ENCODE peak calls at places on chromosomes 12 and 14, in seven cellular contexts. B is A549; F is CD4-positive, alpha-beta T cell; A is choroid plexus epithelial cell; G is Calu3; Y is CD8-positive, alpha-beta T cell; K is right lobe of liver. W is an unnamed sample.

GRCh38 chr12:66942741-66943465 is 264.0 kb upstream of the GRIP1 start:
- DNase-seq in B (no peak), F (no peak), A (no peak), G (no peak), Y (no peak), K (no peak), W (no peak)

GRCh38 chr14:75562048-75562447 is 16.4 kb upstream of the FLVCR2 start:
- DNase-seq in B (no peak), F (no peak), A (no peak), G (no peak), Y (no peak), K (no peak), W (no peak)

GRCh38 chr12:11798856-11799530 is 149.5 kb downstream of the ETV6 start:
- DNase-seq in B (no peak), F (no peak), A (peak; percentile 93), G (no peak), Y (no peak), K (no peak), W (no peak)

GRCh38 chr14:49641697-49642129 is 6.7 kb upstream of the DNAAF2 start:
- DNase-seq in B (no peak), F (no peak), A (peak; percentile 69), G (no peak), Y (no peak), K (peak; percentile 83), W (no peak)

GRCh38 chr14:24389266-24389855 is 9.4 kb upstream of the NYNRIN start:
- DNase-seq in B (no peak), F (no peak), A (peak; percentile 79), G (no peak), Y (no peak), K (no peak), W (no peak)

GRCh38 chr14:102248121-102248520 is 56.8 kb downstream of the MOK start:
- DNase-seq in B (no peak), F (no peak), A (peak; percentile 70), G (no peak), Y (no peak), K (no peak), W (no peak)

GRCh38 chr14:105935384-105935783 is 409.0 kb downstream of the TMEM121 start:
- DNase-seq in B (no peak), F (no peak), A (no peak), G (no peak), Y (no peak), K (peak; percentile 9), W (no peak)

GRCh38 chr14:52356025-52356424 is 41.9 kb downstream of the PTGER2 start:
- DNase-seq in B (peak; percentile 47), F (no peak), A (peak; percentile 69), G (no peak), Y (no peak), K (no peak), W (no peak)

GRCh38 chr12:102816816-102817434 is 100.1 kb downstream of the PAH start:
- DNase-seq in B (peak; percentile 50), F (no peak), A (peak; percentile 62), G (peak; percentile 17), Y (no peak), K (no peak), W (no peak)

GRCh38 chr14:95156153-95156764 is 1.1 kb downstream of the DICER1 start:
- DNase-seq in B (peak; percentile 12), F (no peak), A (peak; percentile 36), G (no peak), Y (no peak), K (no peak), W (no peak)

GRCh38 chr12:90048918-90049317 is 340.3 kb upstream of the ATP2B1 start:
- DNase-seq in B (no peak), F (no peak), A (no peak), G (no peak), Y (no peak), K (no peak), W (no peak)

GRCh38 chr12:23950775-23951391 is 1.4 kb upstream of the SOX5 start:
- DNase-seq in B (no peak), F (no peak), A (peak; percentile 16), G (no peak), Y (no peak), K (peak; percentile 56), W (no peak)

GRCh38 chr12:100348657-100349454 is 8.0 kb upstream of the SLC17A8 start:
- DNase-seq in B (peak; percentile 57), F (no peak), A (peak; percentile 66), G (no peak), Y (no peak), K (no peak), W (no peak)

GRCh38 chr12:80413462-80413861 is 30.6 kb upstream of the PTPRQ start:
- DNase-seq in B (peak; percentile 29), F (no peak), A (no peak), G (peak; percentile 13), Y (no peak), K (no peak), W (no peak)
- TF ChIP-seq CTCF in B (peak; percentile 27), F (no peak), A (no peak), G (no peak), Y (no peak), K (no peak), W (no peak)

DNA sequence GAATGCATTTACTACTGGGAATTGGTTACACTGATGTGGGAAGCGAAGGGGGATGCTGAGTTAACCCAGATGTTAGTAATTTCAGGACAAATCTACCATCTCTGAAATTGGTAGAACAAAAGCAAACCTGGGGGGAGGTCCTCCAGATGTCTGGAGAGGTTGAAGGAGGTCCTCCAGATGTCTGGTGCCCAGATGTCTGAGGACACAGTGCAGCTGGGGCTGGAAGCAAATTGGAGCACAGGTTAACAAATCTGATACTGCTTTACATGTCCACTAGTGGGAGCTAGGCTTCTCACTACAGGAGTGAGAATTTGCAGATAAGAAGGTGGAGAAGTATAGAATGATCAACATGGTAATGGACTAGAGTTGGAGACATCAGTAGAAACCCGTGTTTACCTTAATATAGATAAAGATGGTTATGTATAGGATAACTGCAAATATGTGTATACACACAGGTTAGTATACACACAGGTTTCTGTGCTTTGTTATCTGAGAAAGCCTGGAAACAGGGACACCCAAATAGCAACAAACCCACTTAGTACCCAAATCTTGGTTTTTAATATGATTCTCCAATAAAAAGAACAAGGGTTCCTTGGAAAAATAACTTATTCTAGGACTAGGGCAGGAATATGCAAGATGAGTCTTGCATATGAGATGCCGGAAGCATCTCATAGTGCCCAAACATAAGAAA is 162.5 kb downstream of the C12orf50 start:
- DNase-seq in B (peak; percentile 34), F (no peak), A (peak; percentile 68), G (peak; percentile 8), Y (no peak), K (no peak), W (no peak)
- TF ChIP-seq CTCF in B (peak; percentile 35), F (no peak), A (peak; percentile 74), G (peak; percentile 41), Y (no peak), K (peak; percentile 50), W (no peak)

DNA sequence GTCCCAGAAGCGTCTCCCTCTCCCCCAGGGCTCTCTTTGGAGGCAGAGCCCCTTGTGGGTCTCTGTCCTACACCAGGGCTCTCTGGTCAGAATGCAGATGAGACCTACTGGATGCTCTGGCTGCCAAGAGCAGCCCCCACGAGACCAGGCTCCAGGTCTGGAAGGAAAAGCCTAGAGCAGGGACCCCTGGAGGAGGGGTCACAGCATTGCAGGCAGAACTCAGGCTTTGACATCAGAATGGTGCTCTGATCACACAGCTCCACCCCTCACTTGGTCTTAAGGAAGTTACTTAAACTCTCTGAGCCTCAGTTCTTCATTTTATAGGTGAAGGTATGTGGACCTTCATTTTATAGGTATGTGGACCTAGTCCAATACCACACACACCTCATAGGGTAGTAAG is 83.1 kb downstream of the ARL6IP4 start:
- DNase-seq in B (peak; percentile 48), F (no peak), A (peak; percentile 62), G (peak; percentile 42), Y (no peak), K (no peak), W (no peak)
- TF ChIP-seq CTCF in B (no peak), F (no peak), A (peak; percentile 62), G (peak; percentile 30), Y (peak; percentile 34), K (no peak), W (peak; percentile 70)

GRCh38 chr12:6341439-6342139 is at the start of gene TNFRSF1A:
- DNase-seq in B (peak; percentile 91), F (peak; percentile 37), A (peak; percentile 91), G (peak; percentile 65), Y (peak; percentile 68), K (peak; percentile 87), W (peak; percentile 74)
- TF ChIP-seq CTCF in B (no peak), F (no peak), A (no peak), G (no peak), Y (no peak), K (no peak), W (no peak)

DNA sequence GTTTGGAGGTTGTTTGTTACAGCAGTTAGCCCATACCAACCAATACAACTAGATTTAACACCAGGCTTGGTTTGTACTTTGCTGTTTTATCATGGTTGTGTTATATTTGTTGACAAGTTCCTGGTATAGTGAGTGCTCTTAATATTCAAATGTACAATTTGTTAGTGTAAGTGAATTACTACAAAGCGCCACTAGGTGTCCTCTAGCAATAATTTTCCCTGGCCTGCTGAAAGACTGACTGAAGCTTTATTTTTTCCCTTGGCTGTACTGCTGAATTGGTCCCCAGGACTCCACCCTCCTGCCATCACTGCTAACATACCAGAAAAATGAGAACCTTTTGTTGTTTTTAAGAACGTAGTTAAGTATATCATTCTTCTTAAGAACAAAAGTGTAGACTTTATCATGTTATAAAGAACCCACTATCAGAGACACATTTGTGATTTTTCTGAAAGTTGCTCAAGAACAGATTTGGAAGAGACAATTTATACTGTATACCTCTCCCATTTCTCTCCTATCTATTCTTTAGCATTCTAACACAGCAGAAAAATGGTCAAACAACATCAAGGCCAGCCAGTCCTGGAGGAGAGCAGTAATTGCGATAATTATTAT is 75.3 kb upstream of the FAR2 start:
- DNase-seq in B (peak; percentile 51), F (no peak), A (peak; percentile 81), G (peak; percentile 21), Y (no peak), K (no peak), W (no peak)
- TF ChIP-seq CTCF in B (peak; percentile 58), F (peak; percentile 70), A (peak; percentile 74), G (peak; percentile 65), Y (peak; percentile 84), K (peak; percentile 63), W (peak; percentile 83)

W was measured in CD14-positive monocyte.